ENCODE peak calls at places on chromosomes 1 and 21, in ten cellular contexts. R is GDM1; V is RWPE1; N is substantia nigra; J is stimulated activated CD4-positive, alpha-beta T cell treated with anti-CD3 and anti-CD28 coated beads, Interleukin-4, amount 100 ng/mL, for 48 hours; D is astrocyte; E is cardiac muscle cell; C is Peyer's patch; I is esophagus squamous epithelium; Y is brain microvascular endothelial cell. O is an unnamed sample.

GRCh38 chr1:55547441-55547840 is 332.3 kb upstream of the USP24 start:
- DNase-seq in R (no peak), V (no peak), N (no peak), J (no peak), D (no peak), E (no peak), C (no peak), I (no peak), Y (no peak), O (no peak)

GRCh38 chr21:26135520-26135919 is 35.0 kb downstream of the APP start:
- DNase-seq in R (no peak), V (no peak), N (no peak), J (no peak), D (no peak), E (no peak), C (no peak), I (no peak), Y (no peak), O (no peak)

GRCh38 chr1:223702735-223703667 is 9.3 kb upstream of the CAPN2 start:
- DNase-seq in R (no peak), V (no peak), N (no peak), J (no peak), D (peak; percentile 66), E (no peak), C (peak; percentile 24), I (no peak), Y (no peak), O (no peak)

GRCh38 chr1:86227026-86227425 is 70.5 kb upstream of the COL24A1 start:
- DNase-seq in R (no peak), V (no peak), N (no peak), J (no peak), D (peak; percentile 96), E (no peak), C (no peak), I (no peak), Y (peak; percentile 9), O (no peak)

GRCh38 chr1:49226758-49227157 is 450.1 kb upstream of the BEND5 start:
- DNase-seq in R (no peak), V (no peak), N (no peak), J (no peak), D (no peak), E (no peak), C (no peak), I (no peak), Y (no peak), O (no peak)

GRCh38 chr1:246907472-246907871 is 24.3 kb downstream of the AHCTF1 start:
- DNase-seq in R (peak; percentile 32), V (no peak), N (no peak), J (no peak), D (peak; percentile 55), E (peak; percentile 71), C (peak; percentile 65), I (no peak), Y (peak; percentile 46), O (no peak)

GRCh38 chr1:168918860-168919741 is 187.4 kb upstream of the ATP1B1 start:
- DNase-seq in R (no peak), V (peak; percentile 16), N (no peak), J (no peak), D (no peak), E (no peak), C (no peak), I (no peak), Y (no peak), O (no peak)

GRCh38 chr1:204326891-204327290 is 32.8 kb downstream of the PLEKHA6 start:
- DNase-seq in R (no peak), V (no peak), N (peak; percentile 29), J (no peak), D (no peak), E (no peak), C (no peak), I (no peak), Y (no peak), O (no peak)

GRCh38 chr1:161727343-161727924 is 6.1 kb downstream of the FCRLB start:
- DNase-seq in R (peak; percentile 7), V (no peak), N (no peak), J (no peak), D (peak; percentile 90), E (no peak), C (peak; percentile 59), I (no peak), Y (peak; percentile 79), O (no peak)

GRCh38 chr1:200346744-200347143 is 63.1 kb downstream of the ZNF281 start:
- DNase-seq in R (no peak), V (no peak), N (no peak), J (no peak), D (peak; percentile 75), E (no peak), C (no peak), I (no peak), Y (no peak), O (no peak)

GRCh38 chr1:245790441-245790840 is 635.7 kb downstream of the KIF26B start:
- DNase-seq in R (no peak), V (no peak), N (no peak), J (no peak), D (peak; percentile 93), E (peak; percentile 12), C (no peak), I (no peak), Y (peak; percentile 9), O (no peak)

GRCh38 chr1:39590546-39590945 is 14.0 kb upstream of the PABPC4 start:
- DNase-seq in R (no peak), V (no peak), N (no peak), J (no peak), D (peak; percentile 61), E (no peak), C (no peak), I (no peak), Y (peak; percentile 63), O (no peak)

GRCh38 chr21:27813750-27814149 is 846.9 kb upstream of the ADAMTS5 start:
- DNase-seq in R (no peak), V (no peak), N (peak; percentile 70), J (no peak), D (no peak), E (no peak), C (no peak), I (no peak), Y (no peak), O (no peak)

GRCh38 chr1:17045623-17046022 is 8.2 kb downstream of the SDHB start:
- DNase-seq in R (no peak), V (no peak), N (no peak), J (no peak), D (no peak), E (peak; percentile 32), C (no peak), I (no peak), Y (no peak), O (no peak)

GRCh38 chr1:165298081-165298820 is 58.3 kb downstream of the LMX1A start:
- DNase-seq in R (no peak), V (no peak), N (no peak), J (no peak), D (no peak), E (no peak), C (no peak), I (no peak), Y (no peak), O (no peak)

GRCh38 chr1:75985827-75986226 is 53.6 kb upstream of the ASB17 start:
- DNase-seq in R (no peak), V (peak; percentile 33), N (no peak), J (no peak), D (no peak), E (no peak), C (no peak), I (no peak), Y (peak; percentile 45), O (no peak)

GRCh38 chr1:203571661-203572060 is 55.0 kb upstream of the ATP2B4 start:
- DNase-seq in R (no peak), V (no peak), N (no peak), J (no peak), D (peak; percentile 72), E (no peak), C (no peak), I (no peak), Y (no peak), O (no peak)

GRCh38 chr1:38962113-38962512 is 20.5 kb upstream of the RHBDL2 start:
- DNase-seq in R (no peak), V (no peak), N (no peak), J (no peak), D (peak; percentile 83), E (no peak), C (no peak), I (no peak), Y (peak; percentile 76), O (no peak)

GRCh38 chr1:229579101-229579651 is 20.7 kb upstream of the ABCB10 start:
- DNase-seq in R (no peak), V (no peak), N (peak; percentile 87), J (no peak), D (peak; percentile 18), E (no peak), C (no peak), I (no peak), Y (peak; percentile 21), O (no peak)

GRCh38 chr1:172239894-172240293 is 180.6 kb upstream of the C1orf105 start:
- DNase-seq in R (no peak), V (no peak), N (no peak), J (no peak), D (no peak), E (no peak), C (no peak), I (no peak), Y (no peak), O (no peak)

GRCh38 chr1:7172804-7173203 is 387.6 kb downstream of the CAMTA1 start:
- DNase-seq in R (no peak), V (no peak), N (no peak), J (no peak), D (no peak), E (no peak), C (no peak), I (no peak), Y (no peak), O (no peak)

GRCh38 chr21:45923146-45923545 is 58.4 kb upstream of the COL6A1 start:
- DNase-seq in R (peak; percentile 52), V (peak; percentile 41), N (peak; percentile 66), J (peak; percentile 49), D (peak; percentile 46), E (peak; percentile 83), C (peak; percentile 62), I (no peak), Y (peak; percentile 69), O (peak; percentile 29)

GRCh38 chr1:64505232-64505943 is 35.5 kb downstream of the CACHD1 start:
- DNase-seq in R (no peak), V (no peak), N (no peak), J (peak; percentile 30), D (no peak), E (peak; percentile 65), C (peak; percentile 74), I (no peak), Y (no peak), O (peak; percentile 1)

GRCh38 chr1:15848143-15848928 is 829 bp downstream of the SPEN start:
- DNase-seq in R (no peak), V (no peak), N (no peak), J (peak; percentile 47), D (peak; percentile 20), E (peak; percentile 61), C (peak; percentile 72), I (no peak), Y (peak; percentile 20), O (peak; percentile 46)

GRCh38 chr1:158654079-158654478 is 32.4 kb downstream of the SPTA1 start:
- DNase-seq in R (no peak), V (no peak), N (no peak), J (no peak), D (no peak), E (no peak), C (no peak), I (no peak), Y (no peak), O (no peak)

GRCh38 chr21:33171584-33172169 is 58.1 kb upstream of the IFNAR2 start:
- DNase-seq in R (no peak), V (no peak), N (no peak), J (no peak), D (no peak), E (no peak), C (no peak), I (no peak), Y (no peak), O (no peak)

GRCh38 chr1:64192290-64192689 is 11.1 kb upstream of the UBE2U start:
- DNase-seq in R (no peak), V (no peak), N (no peak), J (no peak), D (no peak), E (no peak), C (no peak), I (no peak), Y (no peak), O (no peak)

O was measured in stimulated activated naive B cell treated with anti-CD40 and anti-IgM and Interleukin-4, amounts not matched to agents 10 μg/mL and 1 μg/mL and 100 μg/mL, for 72 hours.